ENCODE peak calls at places on chromosomes 16 and 17, in seven cellular contexts. L is activated CD4-positive, alpha-beta T cell treated with anti-CD3 and anti-CD28 coated beads for 4 hours; M is SK-N-MC; S is neural crest cell; J is activated CD8-positive, alpha-beta memory T cell treated with anti-CD3 and anti-CD28 coated beads, Interleukin-2, amount 10 ng/mL, durations not matched to agents 7 days and 5 days; G is stimulated activated CD4-positive, alpha-beta T cell treated with anti-CD3 and anti-CD28 coated beads, Interleukin-15, amount 100 ng/mL, for 1 hour; W is fibroblast of pulmonary artery. R is an unnamed sample.

GRCh38 chr17:71828182-71828596 is 292.6 kb upstream of the SOX9 start:
- DNase-seq in W (no peak), M (peak; percentile 78), L (no peak), J (no peak), G (no peak), S (peak; percentile 49), R (no peak)

GRCh38 chr17:75652934-75653549 is 13.9 kb downstream of the RECQL5 start:
- DNase-seq in G (no peak), W (peak; percentile 43), M (no peak), L (no peak), S (peak; percentile 50), J (peak; percentile 62), R (no peak)

GRCh38 chr16:11085025-11085485 is 140.7 kb downstream of the CLEC16A start:
- DNase-seq in G (no peak), S (no peak), W (no peak), L (no peak), M (no peak), J (no peak), R (no peak)

GRCh38 chr17:15651583-15652110 is 32.1 kb upstream of the FBXW10B start:
- DNase-seq in G (no peak), W (peak; percentile 98), S (peak; percentile 32), L (no peak), M (no peak), J (peak; percentile 51), R (peak; percentile 94)

GRCh38 chr17:81278831-81279230 is 16.3 kb downstream of the SLC38A10 start:
- DNase-seq in M (no peak), G (no peak), S (no peak), W (no peak), L (no peak), J (no peak), R (no peak)

GRCh38 chr17:4440690-4441686 is 7.2 kb downstream of the SPNS3 start:
- DNase-seq in L (no peak), G (no peak), S (no peak), W (peak; percentile 63), J (peak; percentile 52), M (peak; percentile 2), R (no peak)

GRCh38 chr17:58153046-58153445 is 4.9 kb downstream of the OR4D1 start:
- DNase-seq in S (no peak), G (no peak), L (peak; percentile 48), J (peak; percentile 80), W (no peak), M (no peak), R (no peak)

GRCh38 chr17:74544991-74545441 is 899 bp downstream of the CD300C start:
- DNase-seq in G (no peak), S (no peak), W (no peak), M (no peak), L (no peak), J (no peak), R (no peak)

GRCh38 chr17:54899721-54900456 is 763 bp upstream of the TOM1L1 start:
- DNase-seq in M (no peak), J (no peak), S (peak; percentile 2), W (no peak), L (no peak), G (no peak), R (no peak)

GRCh38 chr17:45900723-45901415 is 6.5 kb downstream of the MAPT start:
- DNase-seq in J (no peak), M (no peak), W (no peak), S (no peak), G (no peak), L (no peak), R (no peak)

GRCh38 chr17:42743595-42744282 is 1.1 kb downstream of the EZH1 start:
- DNase-seq in S (no peak), G (no peak), M (no peak), J (no peak), L (no peak), W (peak; percentile 33), R (no peak)

GRCh38 chr16:57084257-57084770 is 8.1 kb upstream of the CPNE2 start:
- DNase-seq in M (no peak), S (peak; percentile 79), G (peak; percentile 53), J (peak; percentile 84), L (peak; percentile 64), W (peak; percentile 79), R (peak; percentile 72)

GRCh38 chr17:50154604-50155003 is 4.1 kb upstream of the PPP1R9B start:
- DNase-seq in M (no peak), L (no peak), G (no peak), W (no peak), J (no peak), S (no peak), R (no peak)

GRCh38 chr17:75691371-75692290 is 24.5 kb downstream of the SAP30BP start:
- DNase-seq in G (no peak), S (no peak), J (peak; percentile 57), M (no peak), W (no peak), L (no peak), R (no peak)

GRCh38 chr16:28267356-28267755 is 25.0 kb upstream of the SBK1 start:
- DNase-seq in S (no peak), M (no peak), G (no peak), L (no peak), W (no peak), J (no peak), R (no peak)

GRCh38 chr16:47230296-47230695 is 86.6 kb upstream of the NETO2 start:
- DNase-seq in L (no peak), M (no peak), J (no peak), W (no peak), G (no peak), S (no peak), R (no peak)

GRCh38 chr17:73586921-73587680 is 57.1 kb downstream of the SDK2 start:
- DNase-seq in W (no peak), L (no peak), M (no peak), S (no peak), G (no peak), J (no peak), R (no peak)

GRCh38 chr17:61328351-61328750 is 71.3 kb upstream of the TBX2 start:
- DNase-seq in W (no peak), M (no peak), S (no peak), L (no peak), J (no peak), G (no peak), R (no peak)

GRCh38 chr17:43171761-43172487 is 910 bp downstream of the NBR1 start:
- DNase-seq in S (no peak), J (peak; percentile 15), M (peak; percentile 52), L (no peak), W (peak; percentile 95), G (no peak), R (peak; percentile 55)

GRCh38 chr17:30429155-30429554 is 48.1 kb upstream of the GOSR1 start:
- DNase-seq in W (peak; percentile 50), G (no peak), J (no peak), M (no peak), S (no peak), L (no peak), R (no peak)

GRCh38 chr17:48247038-48247437 is 139.5 kb downstream of the SNX11 start:
- DNase-seq in L (no peak), S (no peak), G (no peak), W (no peak), J (no peak), M (no peak), R (no peak)

GRCh38 chr16:86502856-86503748 is 7.2 kb upstream of the FOXF1 start:
- DNase-seq in W (no peak), S (no peak), J (no peak), G (no peak), L (no peak), M (no peak), R (no peak)

GRCh38 chr17:55660171-55660886 is 62.3 kb downstream of the TMEM100 start:
- DNase-seq in J (no peak), G (no peak), W (no peak), L (no peak), M (peak; percentile 97), S (no peak), R (no peak)

GRCh38 chr16:28846933-28847273 is 755 bp upstream of the TUFM start:
- DNase-seq in W (no peak), J (peak; percentile 46), M (no peak), L (no peak), S (no peak), G (no peak), R (no peak)

GRCh38 chr17:59178266-59178665 is 22.7 kb downstream of the PRR11 start:
- DNase-seq in J (no peak), G (no peak), M (no peak), L (no peak), W (no peak), S (no peak), R (no peak)

GRCh38 chr17:77832180-77832560 is 126.3 kb upstream of the TNRC6C start:
- DNase-seq in S (no peak), M (no peak), G (no peak), J (no peak), W (no peak), L (no peak), R (no peak)

GRCh38 chr17:12922120-12922519 is 95.7 kb downstream of the ELAC2 start:
- DNase-seq in S (no peak), G (no peak), W (no peak), J (no peak), L (no peak), M (no peak), R (no peak)

GRCh38 chr16:82629441-82630027 is 2.8 kb downstream of the CDH13 start:
- DNase-seq in L (no peak), M (no peak), J (no peak), S (no peak), W (peak; percentile 74), G (no peak), R (no peak)

GRCh38 chr16:57192720-57193486 is 6.8 kb downstream of the RSPRY1 start:
- DNase-seq in G (no peak), L (no peak), M (no peak), J (no peak), W (peak; percentile 36), S (no peak), R (no peak)

GRCh38 chr17:38579934-38580333 is 25.8 kb downstream of the SRCIN1 start:
- DNase-seq in G (no peak), S (no peak), L (peak; percentile 31), M (no peak), J (no peak), W (peak; percentile 42), R (no peak)

GRCh38 chr17:27989046-27989445 is 53.4 kb upstream of the NLK start:
- DNase-seq in S (no peak), L (no peak), M (no peak), W (peak; percentile 43), J (no peak), G (no peak), R (no peak)

R was measured in mucosa of gallbladder.